ENCODE peak calls at places on chromosomes 11 and 22, in five cellular contexts. Q is stimulated activated CD8-positive, alpha-beta memory T cell treated with anti-CD3 and anti-CD28 coated beads, Interleukin-15, amount 100 ng/mL, for 24 hours; H is RPMI7951; R is left colon; U is stomach. Y is an unnamed sample.

GRCh38 chr11:93225642-93226041 is 27.9 kb upstream of the SLC36A4 start:
- DNase-seq in Q (no peak), H (peak), R (no peak), U (no peak), Y (no peak)

GRCh38 chr11:12897390-12897789 is 111.7 kb upstream of the RASSF10 start:
- DNase-seq in H (no peak), U (no peak), Q (no peak), R (no peak), Y (no peak)

GRCh38 chr22:48332438-48333322 is 1495.0 kb downstream of the BRD1 start:
- DNase-seq in Q (no peak), R (no peak), H (no peak), U (no peak), Y (no peak)

GRCh38 chr11:65290448-65291165 is 24.1 kb upstream of the CDC42EP2 start:
- DNase-seq in R (peak), H (peak), U (peak), Q (no peak), Y (peak)

GRCh38 chr11:1335811-1336761 is 26.7 kb upstream of the TOLLIP start:
- DNase-seq in H (peak), R (peak), U (peak), Q (peak), Y (peak)

GRCh38 chr11:34242037-34242625 is 115.7 kb downstream of the ABTB2 start:
- DNase-seq in Q (no peak), R (no peak), U (no peak), H (peak), Y (no peak)

GRCh38 chr11:14578551-14578956 is 58.4 kb upstream of the PSMA1 start:
- DNase-seq in H (peak), Q (peak), U (peak), R (peak), Y (peak)

GRCh38 chr11:78688460-78688859 is 113.8 kb upstream of the NARS2 start:
- DNase-seq in Q (no peak), R (no peak), U (no peak), H (no peak), Y (no peak)

GRCh38 chr11:67372232-67372992 is 986 bp downstream of the CLCF1 start:
- DNase-seq in Q (no peak), H (no peak), U (no peak), R (peak), Y (no peak)

GRCh38 chr11:1896468-1896867 is 4.8 kb upstream of the PRR33 start:
- DNase-seq in R (no peak), H (no peak), U (no peak), Q (no peak), Y (no peak)

GRCh38 chr11:38553033-38553432 is 1955.0 kb upstream of the RAG2 start:
- DNase-seq in U (no peak), H (no peak), Q (no peak), R (no peak), Y (no peak)

GRCh38 chr11:12995211-12995610 is 13.9 kb upstream of the RASSF10 start:
- DNase-seq in Q (no peak), R (no peak), H (no peak), U (no peak), Y (no peak)

GRCh38 chr11:84437129-84438123 is 1151.3 kb upstream of the CCDC90B start:
- DNase-seq in U (peak), R (peak), Q (no peak), H (no peak), Y (peak)

GRCh38 chr11:60972182-60973030 is 926 bp downstream of the CD6 start:
- DNase-seq in H (no peak), R (no peak), Q (no peak), U (no peak), Y (no peak)

GRCh38 chr22:27420817-27421361 is 380.7 kb downstream of the MN1 start:
- DNase-seq in U (peak), R (peak), Q (no peak), H (peak), Y (peak)

GRCh38 chr11:103234974-103235373 is 125.7 kb downstream of the DYNC2H1 start:
- DNase-seq in U (no peak), Q (no peak), R (no peak), H (peak), Y (no peak)

GRCh38 chr22:23556026-23556620 is 24.0 kb downstream of the IGLL1 start:
- DNase-seq in H (no peak), R (no peak), U (no peak), Q (no peak), Y (no peak)